ENCODE peak calls at places on chromosomes 6 and 20, in six cellular contexts. One of them, this sample, is unnamed.

GRCh38 chr20:63357921-63358905 is 2.9 kb downstream of the CHRNA4 start:
- DNase-seq in H1: no peak
- DNase-seq in K562: no peak
- DNase-seq in HepG2: no peak
- DNase-seq in HCT116: no peak
- DNase-seq in WTC11: no peak
- DNase-seq in this sample: no peak

GRCh38 chr6:830667-831327 is 137.9 kb upstream of the EXOC2 start:
- DNase-seq in WTC11: no peak
- DNase-seq in HCT116: no peak
- DNase-seq in HepG2: no peak
- DNase-seq in H1: no peak
- DNase-seq in K562: no peak
- DNase-seq in this sample: no peak

GRCh38 chr6:94636780-94637385 is 940.5 kb upstream of the MANEA start:
- DNase-seq in K562: no peak
- DNase-seq in HepG2: peak
- DNase-seq in WTC11: no peak
- DNase-seq in H1: no peak
- DNase-seq in HCT116: peak
- DNase-seq in this sample: peak

GRCh38 chr20:57384953-57385761 is 6.0 kb upstream of the RBM38 start:
- DNase-seq in HCT116: no peak
- DNase-seq in H1: no peak
- DNase-seq in K562: no peak
- DNase-seq in HepG2: no peak
- DNase-seq in WTC11: no peak
- DNase-seq in this sample: no peak

GRCh38 chr6:5497896-5498578 is 236.7 kb downstream of the FARS2 start:
- DNase-seq in HCT116: no peak
- DNase-seq in HepG2: no peak
- DNase-seq in K562: no peak
- DNase-seq in H1: no peak
- DNase-seq in WTC11: no peak
- DNase-seq in this sample: no peak

GRCh38 chr6:36700071-36700811 is 2.6 kb downstream of the RAB44 start:
- DNase-seq in HCT116: no peak
- DNase-seq in WTC11: no peak
- DNase-seq in K562: no peak
- DNase-seq in HepG2: no peak
- DNase-seq in H1: no peak
- DNase-seq in this sample: no peak

GRCh38 chr20:37342231-37343177 is 3.4 kb upstream of the SRC start:
- DNase-seq in HCT116: no peak
- DNase-seq in K562: no peak
- DNase-seq in H1: no peak
- DNase-seq in HepG2: peak
- DNase-seq in WTC11: no peak
- DNase-seq in this sample: peak

GRCh38 chr6:27839303-27840081 is 72.7 kb downstream of the OR2B2 start:
- DNase-seq in H1: no peak
- DNase-seq in WTC11: no peak
- DNase-seq in K562: peak
- DNase-seq in HepG2: peak
- DNase-seq in HCT116: no peak
- DNase-seq in this sample: peak

GRCh38 chr20:63347950-63348827 is 13.0 kb downstream of the CHRNA4 start:
- DNase-seq in H1: no peak
- DNase-seq in K562: no peak
- DNase-seq in HepG2: no peak
- DNase-seq in WTC11: no peak
- DNase-seq in HCT116: no peak
- DNase-seq in this sample: no peak

GRCh38 chr6:108966855-108967755 is 118.9 kb downstream of the ARMC2 start:
- DNase-seq in WTC11: peak
- DNase-seq in K562: peak
- DNase-seq in HepG2: peak
- DNase-seq in H1: no peak
- DNase-seq in HCT116: peak
- DNase-seq in this sample: no peak

GRCh38 chr6:18883851-18884250 is 496.7 kb downstream of the RNF144B start:
- DNase-seq in H1: no peak
- DNase-seq in HCT116: no peak
- DNase-seq in K562: no peak
- DNase-seq in HepG2: no peak
- DNase-seq in WTC11: no peak
- DNase-seq in this sample: no peak

GRCh38 chr6:30682181-30683117 is 4.0 kb downstream of the PPP1R18 start:
- DNase-seq in K562: peak
- DNase-seq in H1: no peak
- DNase-seq in WTC11: peak
- DNase-seq in HCT116: no peak
- DNase-seq in HepG2: peak
- DNase-seq in this sample: no peak

GRCh38 chr6:44672838-44673237 is 285.3 kb downstream of the CDC5L start:
- DNase-seq in HCT116: no peak
- DNase-seq in H1: no peak
- DNase-seq in K562: no peak
- DNase-seq in WTC11: no peak
- DNase-seq in HepG2: no peak
- DNase-seq in this sample: no peak

GRCh38 chr6:93468291-93468690 is 48.9 kb upstream of the EPHA7 start:
- DNase-seq in WTC11: peak
- DNase-seq in K562: no peak
- DNase-seq in HepG2: no peak
- DNase-seq in H1: peak
- DNase-seq in HCT116: no peak
- DNase-seq in this sample: no peak

GRCh38 chr6:97394160-97394748 is 111.2 kb upstream of the MMS22L start:
- DNase-seq in WTC11: peak
- DNase-seq in HepG2: peak
- DNase-seq in K562: peak
- DNase-seq in H1: no peak
- DNase-seq in HCT116: peak
- DNase-seq in this sample: peak

GRCh38 chr20:4187147-4187546 is 171.8 kb upstream of the RNF24 start:
- DNase-seq in WTC11: peak
- DNase-seq in HCT116: no peak
- DNase-seq in HepG2: no peak
- DNase-seq in H1: no peak
- DNase-seq in K562: peak
- DNase-seq in this sample: no peak

GRCh38 chr6:70633870-70634269 is 33.8 kb upstream of the SMAP1 start:
- DNase-seq in H1: no peak
- DNase-seq in K562: no peak
- DNase-seq in HepG2: no peak
- DNase-seq in HCT116: no peak
- DNase-seq in WTC11: no peak
- DNase-seq in this sample: no peak

DNA sequence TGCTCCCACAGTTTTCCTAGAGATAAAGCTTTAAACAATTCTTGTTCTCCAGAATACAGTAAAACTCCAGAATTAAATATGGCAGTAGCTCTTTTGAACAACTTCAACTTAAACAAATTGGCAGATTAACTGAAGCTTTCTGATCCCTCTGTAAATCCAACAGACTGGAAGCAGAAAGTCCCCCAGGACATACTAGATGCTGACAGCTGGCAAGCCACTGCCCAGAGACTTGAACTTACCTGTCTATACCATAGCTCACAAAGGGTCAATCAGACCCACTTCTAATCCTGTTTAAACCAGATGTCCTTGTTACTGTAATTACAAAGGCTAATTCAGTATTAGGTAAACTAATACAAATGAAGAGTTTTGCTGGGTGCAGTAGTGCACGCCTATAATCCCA is 12.3 kb downstream of the GPLD1 start:
- DNase-seq in H1: no peak
- DNase-seq in K562: no peak
- DNase-seq in HCT116: no peak
- DNase-seq in HepG2: no peak
- DNase-seq in WTC11: no peak
- DNase-seq in this sample: no peak
- TF ChIP-seq SP1 in H1: no peak
- TF ChIP-seq SP1 in K562: no peak
- TF ChIP-seq SP1 in HCT116: no peak
- TF ChIP-seq SP1 in HepG2: no peak
- TF ChIP-seq SP1 in WTC11: no peak
- TF ChIP-seq SP1 in this sample: no peak

GRCh38 chr6:158908596-158908995 is 89.4 kb upstream of the EZR start:
- DNase-seq in H1: no peak
- DNase-seq in WTC11: no peak
- DNase-seq in HepG2: no peak
- DNase-seq in K562: no peak
- DNase-seq in HCT116: no peak
- DNase-seq in this sample: no peak
- TF ChIP-seq SP1 in H1: no peak
- TF ChIP-seq SP1 in WTC11: no peak
- TF ChIP-seq SP1 in HepG2: no peak
- TF ChIP-seq SP1 in K562: no peak
- TF ChIP-seq SP1 in HCT116: no peak
- TF ChIP-seq SP1 in this sample: no peak

GRCh38 chr20:50579511-50579910 is 69.3 kb downstream of the PTPN1 start:
- DNase-seq in WTC11: no peak
- DNase-seq in K562: no peak
- DNase-seq in H1: no peak
- DNase-seq in HepG2: no peak
- DNase-seq in HCT116: no peak
- DNase-seq in this sample: no peak
- TF ChIP-seq SP1 in WTC11: no peak
- TF ChIP-seq SP1 in K562: no peak
- TF ChIP-seq SP1 in H1: no peak
- TF ChIP-seq SP1 in HepG2: no peak
- TF ChIP-seq SP1 in HCT116: no peak
- TF ChIP-seq SP1 in this sample: no peak

DNA sequence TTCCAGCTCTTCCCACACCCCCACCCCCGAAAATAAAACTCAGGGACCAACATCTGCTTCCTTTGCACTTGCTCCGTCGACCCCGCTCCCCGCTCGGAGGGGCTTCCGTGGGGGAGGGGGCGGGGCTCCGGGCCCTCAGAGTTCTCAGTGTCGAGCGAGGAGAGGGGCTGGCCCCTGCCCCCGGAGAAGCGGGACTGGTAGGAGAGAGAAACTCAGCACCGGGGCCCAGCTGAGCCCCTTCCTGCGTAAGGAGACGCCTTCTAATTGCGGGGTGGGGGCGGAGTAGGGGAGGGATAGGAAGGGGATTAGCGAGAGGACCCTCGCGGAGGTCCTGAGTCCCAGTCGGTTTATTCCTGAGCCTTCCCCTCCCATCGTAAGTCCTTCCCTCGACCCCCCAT is 22.3 kb upstream of the SLC22A7 start:
- DNase-seq in HepG2: no peak
- DNase-seq in WTC11: no peak
- DNase-seq in H1: no peak
- DNase-seq in K562: no peak
- DNase-seq in HCT116: no peak
- DNase-seq in this sample: no peak
- TF ChIP-seq SP1 in HepG2: no peak
- TF ChIP-seq SP1 in WTC11: no peak
- TF ChIP-seq SP1 in H1: no peak
- TF ChIP-seq SP1 in K562: no peak
- TF ChIP-seq SP1 in HCT116: no peak
- TF ChIP-seq SP1 in this sample: no peak

GRCh38 chr6:22247916-22248482 is 48.8 kb downstream of the PRL start:
- DNase-seq in K562: no peak
- DNase-seq in HCT116: no peak
- DNase-seq in HepG2: no peak
- DNase-seq in WTC11: no peak
- DNase-seq in H1: no peak
- DNase-seq in this sample: no peak

GRCh38 chr6:22249646-22250045 is 47.2 kb downstream of the PRL start:
- DNase-seq in K562: no peak
- DNase-seq in HCT116: no peak
- DNase-seq in HepG2: no peak
- DNase-seq in H1: no peak
- DNase-seq in WTC11: no peak
- DNase-seq in this sample: no peak

GRCh38 chr6:22251331-22251730 is 45.5 kb downstream of the PRL start:
- DNase-seq in HCT116: no peak
- DNase-seq in WTC11: no peak
- DNase-seq in H1: no peak
- DNase-seq in HepG2: no peak
- DNase-seq in K562: no peak
- DNase-seq in this sample: no peak

GRCh38 chr6:22250486-22250885 is 46.4 kb downstream of the PRL start:
- DNase-seq in HCT116: no peak
- DNase-seq in K562: no peak
- DNase-seq in HepG2: no peak
- DNase-seq in WTC11: peak
- DNase-seq in H1: peak
- DNase-seq in this sample: peak

DNA sequence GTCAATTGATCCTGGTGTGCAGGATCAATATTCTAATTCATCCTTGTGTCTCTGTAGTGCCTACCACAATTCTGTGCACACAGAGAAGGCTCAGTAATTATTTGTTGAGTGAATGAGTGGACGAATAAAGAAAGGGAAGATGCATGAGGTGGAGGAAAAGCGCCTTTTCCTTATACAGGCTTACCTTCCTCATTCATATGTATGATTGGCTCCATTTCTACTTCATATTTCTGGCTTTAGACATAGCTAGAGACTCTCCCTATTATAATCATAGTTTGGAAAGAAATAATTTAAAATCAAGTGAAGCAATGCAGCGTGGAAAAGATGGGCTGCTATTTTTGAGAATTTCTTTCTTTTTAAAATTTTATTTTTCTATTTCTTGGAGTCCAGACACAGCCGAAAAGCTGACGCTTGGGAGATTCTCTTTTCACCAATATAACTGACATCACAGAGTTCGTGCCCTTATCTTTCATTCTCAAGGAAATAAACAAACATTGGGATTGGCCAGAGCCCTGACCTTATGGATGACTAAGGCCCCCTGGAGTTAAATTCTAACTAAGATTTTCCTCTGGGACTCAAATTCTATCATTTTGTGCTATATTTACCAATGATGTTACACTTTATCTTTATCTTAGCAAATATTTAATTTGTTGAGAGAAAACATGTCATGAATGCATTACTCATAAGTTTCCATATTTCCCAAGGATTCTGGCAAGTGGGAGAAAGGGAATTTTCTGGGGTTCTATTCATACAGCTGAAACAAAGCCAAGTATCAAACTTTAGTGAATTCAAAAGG is 48.1 kb downstream of the PRL start:
- DNase-seq in HCT116: no peak
- DNase-seq in HepG2: peak
- DNase-seq in K562: no peak
- DNase-seq in WTC11: no peak
- DNase-seq in H1: no peak
- DNase-seq in this sample: no peak
- TF ChIP-seq SP1 in HCT116: no peak
- TF ChIP-seq SP1 in HepG2: no peak
- TF ChIP-seq SP1 in K562: no peak
- TF ChIP-seq SP1 in WTC11: no peak
- TF ChIP-seq SP1 in H1: no peak
- TF ChIP-seq SP1 in this sample: no peak

DNA sequence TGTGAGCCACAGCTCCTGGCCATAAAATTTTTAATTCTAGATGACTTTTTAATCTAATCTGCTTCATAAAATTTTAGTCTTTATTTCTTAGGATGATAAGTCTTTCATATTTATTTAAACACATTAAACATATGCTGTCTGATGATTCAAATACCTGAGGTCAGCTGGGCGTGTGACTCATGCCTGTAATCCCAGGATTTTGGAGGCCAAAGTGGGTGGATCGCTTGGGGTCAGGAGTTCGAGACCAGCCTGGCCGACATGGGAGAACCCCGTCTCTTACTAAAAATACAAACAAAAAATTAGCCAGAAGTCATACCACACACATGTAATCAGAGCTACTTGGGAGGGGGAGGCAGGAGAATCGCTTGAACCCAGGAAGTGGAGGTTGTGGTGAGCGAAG is 53.1 kb downstream of the RBM24 start:
- DNase-seq in HCT116: no peak
- DNase-seq in K562: no peak
- DNase-seq in WTC11: no peak
- DNase-seq in H1: no peak
- DNase-seq in HepG2: no peak
- DNase-seq in this sample: no peak
- TF ChIP-seq SP1 in HCT116: no peak
- TF ChIP-seq SP1 in K562: no peak
- TF ChIP-seq SP1 in WTC11: no peak
- TF ChIP-seq SP1 in H1: no peak
- TF ChIP-seq SP1 in HepG2: no peak
- TF ChIP-seq SP1 in this sample: no peak

This sample was measured in HEK293T.